ENCODE peak calls at places on chromosomes 12 and 14, in four cellular contexts. One of them, this sample, is unnamed.

GRCh38 chr14:50666772-50667490 is 1.2 kb downstream of the SAV1 start:
- DNase-seq in retinal pigment epithelial cell: no peak
- DNase-seq in PC-9: peak
- DNase-seq in lung: no peak
- DNase-seq in this sample: peak

GRCh38 chr12:1972260-1972659 is 32.0 kb downstream of the DCP1B start:
- DNase-seq in retinal pigment epithelial cell: no peak
- DNase-seq in PC-9: no peak
- DNase-seq in lung: no peak
- DNase-seq in this sample: peak

GRCh38 chr12:93376436-93377251 is 1.1 kb upstream of the NUDT4 start:
- DNase-seq in retinal pigment epithelial cell: no peak
- DNase-seq in PC-9: peak
- DNase-seq in lung: peak
- DNase-seq in this sample: no peak

GRCh38 chr12:41190360-41190759 is 2.2 kb downstream of the PDZRN4 start:
- DNase-seq in retinal pigment epithelial cell: no peak
- DNase-seq in PC-9: no peak
- DNase-seq in lung: no peak
- DNase-seq in this sample: no peak

GRCh38 chr12:86081798-86082197 is 174.4 kb downstream of the MGAT4C start:
- DNase-seq in retinal pigment epithelial cell: no peak
- DNase-seq in PC-9: no peak
- DNase-seq in lung: no peak
- DNase-seq in this sample: no peak

GRCh38 chr14:64856528-64857445 is 22.9 kb downstream of the SPTB start:
- DNase-seq in retinal pigment epithelial cell: no peak
- DNase-seq in PC-9: no peak
- DNase-seq in lung: no peak
- DNase-seq in this sample: no peak

GRCh38 chr12:97960741-97961608 is 498.4 kb downstream of the RMST start:
- DNase-seq in retinal pigment epithelial cell: no peak
- DNase-seq in PC-9: peak
- DNase-seq in lung: peak
- DNase-seq in this sample: no peak

GRCh38 chr14:59919582-59920377 is at the start of gene LRRC9:
- DNase-seq in retinal pigment epithelial cell: peak
- DNase-seq in PC-9: no peak
- DNase-seq in lung: peak
- DNase-seq in this sample: no peak

GRCh38 chr12:116278259-116278595 is 734 bp upstream of the MED13L start:
- DNase-seq in retinal pigment epithelial cell: no peak
- DNase-seq in PC-9: no peak
- DNase-seq in lung: no peak
- DNase-seq in this sample: no peak

GRCh38 chr14:24900281-24900868 is 149.6 kb downstream of the STXBP6 start:
- DNase-seq in retinal pigment epithelial cell: no peak
- DNase-seq in PC-9: no peak
- DNase-seq in lung: no peak
- DNase-seq in this sample: no peak

GRCh38 chr12:87444039-87444438 is 585.2 kb downstream of the C12orf50 start:
- DNase-seq in retinal pigment epithelial cell: no peak
- DNase-seq in PC-9: no peak
- DNase-seq in lung: no peak
- DNase-seq in this sample: no peak

GRCh38 chr14:89131004-89131750 is 285.9 kb downstream of the FOXN3 start:
- DNase-seq in retinal pigment epithelial cell: no peak
- DNase-seq in PC-9: no peak
- DNase-seq in lung: no peak
- DNase-seq in this sample: no peak

GRCh38 chr12:14873440-14874185 is 12.0 kb downstream of the MGP start:
- DNase-seq in retinal pigment epithelial cell: no peak
- DNase-seq in PC-9: no peak
- DNase-seq in lung: no peak
- DNase-seq in this sample: no peak

GRCh38 chr12:54036620-54037359 is 3.9 kb downstream of the HOXC5 start:
- DNase-seq in retinal pigment epithelial cell: no peak
- DNase-seq in PC-9: no peak
- DNase-seq in lung: no peak
- DNase-seq in this sample: no peak

GRCh38 chr12:7190268-7191055 is 976 bp downstream of the PEX5 start:
- DNase-seq in retinal pigment epithelial cell: no peak
- DNase-seq in PC-9: no peak
- DNase-seq in lung: no peak
- DNase-seq in this sample: no peak

GRCh38 chr12:7188557-7189397 is 709 bp upstream of the PEX5 start:
- DNase-seq in retinal pigment epithelial cell: no peak
- DNase-seq in PC-9: peak
- DNase-seq in lung: peak
- DNase-seq in this sample: no peak

DNA sequence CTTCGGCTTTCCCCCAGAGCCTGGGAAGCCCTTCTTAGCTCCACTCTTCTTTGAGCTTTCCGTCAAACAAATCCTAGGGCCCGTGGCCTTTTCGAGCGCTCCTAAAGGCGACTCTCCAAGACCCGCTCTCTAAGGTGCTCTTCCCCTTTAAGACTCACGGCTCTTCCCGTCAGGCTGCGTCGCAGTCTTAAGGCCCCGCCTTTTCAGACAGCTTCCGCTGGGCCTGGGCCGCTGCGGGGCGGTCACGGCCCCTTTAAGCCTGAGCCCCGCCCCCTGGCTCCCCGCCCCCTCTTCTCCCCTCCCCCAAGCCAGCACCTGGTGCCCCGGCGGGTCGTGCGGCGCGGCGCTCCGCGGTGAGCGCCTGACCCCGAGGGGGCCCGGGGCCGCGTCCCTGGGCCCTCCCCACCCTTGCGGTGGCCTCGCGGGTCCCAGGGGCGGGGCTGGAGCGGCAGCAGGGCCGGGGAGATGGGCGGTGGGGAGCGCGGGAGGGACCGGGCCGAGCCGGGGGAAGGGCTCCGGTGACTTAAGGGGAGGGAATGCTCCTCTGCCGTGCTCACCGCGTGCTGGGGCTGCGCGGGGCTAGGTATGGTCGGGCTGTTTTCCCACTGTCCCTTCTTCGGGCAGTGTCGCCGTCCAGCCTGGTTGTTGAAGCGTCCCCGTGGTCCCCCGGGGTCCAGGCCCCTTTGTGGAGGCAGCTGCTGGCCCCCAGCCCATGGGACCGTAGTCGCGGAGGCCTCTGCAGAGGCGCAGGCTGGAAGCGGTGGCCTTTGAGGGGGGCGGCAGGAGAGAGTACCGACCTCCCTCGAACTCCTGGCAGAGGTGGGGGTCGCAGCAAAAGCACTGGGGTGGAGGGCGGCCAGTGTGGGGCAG is at the start of gene PEX5:
- DNase-seq in retinal pigment epithelial cell: peak
- DNase-seq in PC-9: peak
- DNase-seq in lung: peak
- DNase-seq in this sample: peak
- TF ChIP-seq CTCF in retinal pigment epithelial cell: no peak
- TF ChIP-seq CTCF in PC-9: no peak
- TF ChIP-seq CTCF in lung: peak
- TF ChIP-seq CTCF in this sample: no peak

GRCh38 chr12:47944685-47945340 is 18.6 kb upstream of the TMEM106C start:
- DNase-seq in retinal pigment epithelial cell: no peak
- DNase-seq in PC-9: no peak
- DNase-seq in lung: no peak
- DNase-seq in this sample: no peak

GRCh38 chr12:47946413-47947107 is 16.8 kb upstream of the TMEM106C start:
- DNase-seq in retinal pigment epithelial cell: no peak
- DNase-seq in PC-9: peak
- DNase-seq in lung: no peak
- DNase-seq in this sample: no peak

GRCh38 chr12:47947273-47947672 is 16.1 kb upstream of the TMEM106C start:
- DNase-seq in retinal pigment epithelial cell: no peak
- DNase-seq in PC-9: no peak
- DNase-seq in lung: no peak
- DNase-seq in this sample: no peak

GRCh38 chr12:47943492-47944359 is 19.7 kb upstream of the TMEM106C start:
- DNase-seq in retinal pigment epithelial cell: no peak
- DNase-seq in PC-9: peak
- DNase-seq in lung: no peak
- DNase-seq in this sample: no peak

DNA sequence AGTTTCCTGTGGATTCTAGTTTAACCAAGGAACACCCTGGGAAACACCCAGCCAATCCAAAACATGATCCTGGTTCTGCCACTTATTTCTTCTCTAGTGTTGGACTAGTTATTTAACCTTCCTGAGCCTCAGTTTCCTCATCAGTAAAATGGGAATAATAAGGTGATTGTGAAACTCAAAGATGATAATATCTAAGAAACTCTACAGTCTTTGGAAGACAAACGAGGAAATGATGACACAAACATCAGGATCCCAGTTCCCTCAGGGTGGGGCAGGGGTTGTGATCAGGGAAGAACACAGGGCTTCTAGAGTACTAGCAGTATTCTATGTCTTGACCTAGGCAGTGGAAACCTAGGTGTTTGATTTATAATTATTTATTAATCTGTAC is 18.1 kb upstream of the TMEM106C start:
- DNase-seq in retinal pigment epithelial cell: no peak
- DNase-seq in PC-9: no peak
- DNase-seq in lung: no peak
- DNase-seq in this sample: no peak
- H3K4me3 ChIP-seq in retinal pigment epithelial cell: no peak
- H3K4me3 ChIP-seq in PC-9: no peak
- H3K4me3 ChIP-seq in lung: no peak
- H3K4me3 ChIP-seq in this sample: no peak

DNA sequence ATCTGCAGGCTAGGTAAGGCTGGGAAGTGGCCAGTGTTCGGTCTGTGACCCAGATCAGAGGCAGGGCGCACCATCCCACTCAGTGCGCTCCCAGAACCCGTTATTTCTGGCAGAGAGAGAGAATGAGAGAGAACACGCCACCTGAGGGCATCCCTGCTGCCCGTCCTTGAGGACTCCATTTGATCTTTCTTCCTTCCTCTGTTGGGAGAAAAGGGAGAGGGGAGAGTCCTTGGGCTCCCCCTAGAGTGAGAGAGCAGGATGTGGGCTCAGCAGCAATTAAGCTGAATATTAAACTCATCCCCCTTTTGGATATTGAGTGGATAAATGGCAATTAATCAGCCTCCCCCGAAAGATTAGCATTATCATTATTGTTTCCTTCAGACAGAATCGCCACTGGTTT is 70.6 kb downstream of the IFT43 start:
- DNase-seq in retinal pigment epithelial cell: no peak
- DNase-seq in PC-9: no peak
- DNase-seq in lung: no peak
- DNase-seq in this sample: no peak
- TF ChIP-seq CTCF in retinal pigment epithelial cell: peak
- TF ChIP-seq CTCF in PC-9: peak
- TF ChIP-seq CTCF in lung: no peak
- TF ChIP-seq CTCF in this sample: peak

GRCh38 chr12:59595557-59596231 is at the start of gene SLC16A7:
- DNase-seq in retinal pigment epithelial cell: peak
- DNase-seq in PC-9: peak
- DNase-seq in lung: peak
- DNase-seq in this sample: peak
- H3K4me3 ChIP-seq in retinal pigment epithelial cell: peak
- H3K4me3 ChIP-seq in PC-9: peak
- H3K4me3 ChIP-seq in lung: peak
- H3K4me3 ChIP-seq in this sample: peak

GRCh38 chr14:34098045-34098984 is 147.4 kb upstream of the EGLN3 start:
- DNase-seq in retinal pigment epithelial cell: no peak
- DNase-seq in PC-9: peak
- DNase-seq in lung: no peak
- DNase-seq in this sample: no peak

GRCh38 chr14:34103176-34103575 is 152.3 kb upstream of the EGLN3 start:
- DNase-seq in retinal pigment epithelial cell: no peak
- DNase-seq in PC-9: no peak
- DNase-seq in lung: no peak
- DNase-seq in this sample: no peak

GRCh38 chr14:34094384-34094783 is 143.5 kb upstream of the EGLN3 start:
- DNase-seq in retinal pigment epithelial cell: no peak
- DNase-seq in PC-9: no peak
- DNase-seq in lung: no peak
- DNase-seq in this sample: no peak

GRCh38 chr14:34099630-34100029 is 148.8 kb upstream of the EGLN3 start:
- DNase-seq in retinal pigment epithelial cell: no peak
- DNase-seq in PC-9: no peak
- DNase-seq in lung: no peak
- DNase-seq in this sample: no peak

GRCh38 chr14:34098985-34099349 is 148.1 kb upstream of the EGLN3 start:
- DNase-seq in retinal pigment epithelial cell: no peak
- DNase-seq in PC-9: no peak
- DNase-seq in lung: no peak
- DNase-seq in this sample: no peak
- TF ChIP-seq CTCF in retinal pigment epithelial cell: no peak
- TF ChIP-seq CTCF in PC-9: no peak
- TF ChIP-seq CTCF in lung: no peak
- TF ChIP-seq CTCF in this sample: no peak

DNA sequence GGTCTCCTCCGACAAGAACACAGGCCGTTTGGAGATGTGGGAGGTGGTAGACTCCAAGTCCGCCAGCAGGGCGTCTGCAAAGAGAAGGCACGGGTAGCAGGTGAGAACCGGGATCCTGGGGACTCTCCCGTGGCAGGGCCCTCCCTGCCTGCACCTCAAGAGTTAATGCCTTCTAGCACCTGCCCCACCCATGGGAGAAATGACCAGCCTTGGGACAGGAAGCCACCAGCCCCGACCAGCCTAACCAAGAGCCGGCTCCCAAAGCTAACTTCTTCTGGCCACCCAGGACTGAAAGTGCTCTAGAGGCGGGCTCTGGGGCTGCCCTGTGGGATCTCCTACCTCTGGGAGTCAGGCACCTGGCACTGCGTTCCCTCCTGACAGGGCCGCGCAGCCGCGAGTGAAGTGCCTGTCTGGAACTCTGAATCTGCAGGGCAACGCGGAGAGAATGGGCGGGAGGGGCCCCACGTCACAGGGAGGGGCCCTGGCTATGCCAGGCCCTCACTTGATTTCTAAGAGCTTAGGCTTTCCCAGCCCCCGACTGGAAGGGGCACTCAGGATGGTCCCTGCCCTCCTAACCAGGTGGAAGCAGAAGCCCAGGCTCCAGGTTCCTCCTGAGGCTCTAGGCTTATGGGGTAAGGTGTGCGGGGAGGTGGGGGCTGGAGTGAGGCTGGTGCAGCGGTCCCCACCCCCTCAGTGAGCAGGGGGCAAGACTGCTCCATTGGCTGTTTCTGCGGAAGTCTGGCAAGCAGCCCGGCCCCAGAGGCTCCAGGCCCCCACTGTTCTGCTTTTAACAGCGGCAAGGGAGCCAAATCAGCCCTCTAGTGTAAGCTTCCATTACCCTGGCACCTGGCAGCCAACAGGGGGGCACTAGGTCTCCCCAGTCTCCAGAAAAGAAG is 23.6 kb upstream of the RPLP0 start:
- DNase-seq in retinal pigment epithelial cell: no peak
- DNase-seq in PC-9: peak
- DNase-seq in lung: peak
- DNase-seq in this sample: no peak
- H3K4me3 ChIP-seq in retinal pigment epithelial cell: peak
- H3K4me3 ChIP-seq in PC-9: no peak
- H3K4me3 ChIP-seq in lung: no peak
- H3K4me3 ChIP-seq in this sample: no peak

This sample was measured in AG04449.